ENCODE peak calls at places on chromosomes 3 and 15, in nine cellular contexts. X is bronchial epithelial cell, K is heart right ventricle, I is choroid plexus epithelial cell, D is HL-60, G is right lobe of liver, T is mucosa of descending colon, C is astrocyte of the spinal cord, Z is AG09309. B is an unnamed sample.

GRCh38 chr3:55729546-55729945 is 242.4 kb upstream of the WNT5A start:
- DNase-seq in X (no peak), K (no peak), I (no peak), D (no peak), G (no peak), T (no peak), C (no peak), Z (no peak), B (no peak)

GRCh38 chr15:67130166-67130565 is 64.8 kb downstream of the SMAD3 start:
- DNase-seq in X (no peak), K (no peak), I (no peak), D (no peak), G (no peak), T (no peak), C (no peak), Z (no peak), B (no peak)

GRCh38 chr15:78322724-78323395 is 17.3 kb upstream of the CRABP1 start:
- DNase-seq in X (no peak), K (no peak), I (no peak), D (no peak), G (no peak), T (no peak), C (no peak), Z (no peak), B (no peak)

GRCh38 chr15:42037650-42038049 is 16.8 kb upstream of the PLA2G4E start:
- DNase-seq in X (peak), K (no peak), I (no peak), D (no peak), G (no peak), T (peak), C (no peak), Z (no peak), B (no peak)

GRCh38 chr15:88467935-88468528 is 524 bp downstream of the MRPS11 start:
- DNase-seq in X (peak), K (no peak), I (peak), D (peak), G (no peak), T (no peak), C (peak), Z (no peak), B (peak)

GRCh38 chr15:75065851-75066509 is 42.6 kb downstream of the PPCDC start:
- DNase-seq in X (no peak), K (no peak), I (no peak), D (no peak), G (no peak), T (no peak), C (no peak), Z (no peak), B (no peak)

GRCh38 chr3:13662238-13662847 is 113.4 kb downstream of the FBLN2 start:
- DNase-seq in X (no peak), K (no peak), I (no peak), D (no peak), G (no peak), T (no peak), C (no peak), Z (no peak), B (no peak)

GRCh38 chr3:115804722-115805121 is 181.4 kb downstream of the GAP43 start:
- DNase-seq in X (peak), K (no peak), I (peak), D (no peak), G (no peak), T (no peak), C (peak), Z (peak), B (peak)

GRCh38 chr15:85062560-85062959 is 80.9 kb downstream of the PDE8A start:
- DNase-seq in X (no peak), K (no peak), I (no peak), D (no peak), G (no peak), T (no peak), C (no peak), Z (no peak), B (no peak)

GRCh38 chr15:78085928-78086327 is 6.4 kb upstream of the SH2D7 start:
- DNase-seq in X (no peak), K (no peak), I (peak), D (no peak), G (no peak), T (no peak), C (peak), Z (no peak), B (peak)

GRCh38 chr3:49277357-49277723 is 308 bp upstream of the C3orf62 start:
- DNase-seq in X (no peak), K (no peak), I (peak), D (no peak), G (no peak), T (no peak), C (no peak), Z (no peak), B (peak)

GRCh38 chr3:112124901-112125607 is 8.0 kb downstream of the GCSAM start:
- DNase-seq in X (no peak), K (no peak), I (no peak), D (no peak), G (no peak), T (no peak), C (no peak), Z (no peak), B (no peak)

GRCh38 chr3:9402410-9403228 is 5.2 kb downstream of the SETD5 start:
- DNase-seq in X (no peak), K (no peak), I (peak), D (no peak), G (peak), T (peak), C (peak), Z (no peak), B (no peak)

GRCh38 chr3:108879915-108880314 is 57.3 kb downstream of the TRAT1 start:
- DNase-seq in X (no peak), K (no peak), I (no peak), D (no peak), G (no peak), T (no peak), C (no peak), Z (no peak), B (no peak)

GRCh38 chr3:89578253-89578529 is 470.8 kb downstream of the EPHA3 start:
- DNase-seq in X (no peak), K (no peak), I (no peak), D (no peak), G (no peak), T (no peak), C (no peak), Z (no peak), B (no peak)

GRCh38 chr3:56137406-56137805 is 330.9 kb downstream of the ERC2 start:
- DNase-seq in X (no peak), K (no peak), I (peak), D (no peak), G (no peak), T (no peak), C (peak), Z (no peak), B (no peak)

GRCh38 chr3:15535757-15536156 is 14.3 kb upstream of the COLQ start:
- DNase-seq in X (peak), K (no peak), I (peak), D (no peak), G (no peak), T (no peak), C (no peak), Z (no peak), B (no peak)

GRCh38 chr3:73508330-73508954 is 116.3 kb downstream of the PDZRN3 start:
- DNase-seq in X (peak), K (no peak), I (peak), D (peak), G (peak), T (peak), C (peak), Z (no peak), B (peak)

GRCh38 chr3:195257454-195258448 is 13.2 kb downstream of the XXYLT1 start:
- DNase-seq in X (no peak), K (no peak), I (peak), D (no peak), G (peak), T (no peak), C (no peak), Z (no peak), B (no peak)

GRCh38 chr15:90099072-90099867 is 3.0 kb downstream of the IDH2 start:
- DNase-seq in X (no peak), K (no peak), I (no peak), D (no peak), G (no peak), T (no peak), C (no peak), Z (no peak), B (no peak)

GRCh38 chr3:189748046-189748445 is 116.9 kb downstream of the TP63 start:
- DNase-seq in X (peak), K (no peak), I (no peak), D (no peak), G (no peak), T (no peak), C (no peak), Z (no peak), B (no peak)

GRCh38 chr15:75945953-75946352 is 42.3 kb downstream of the FBXO22 start:
- DNase-seq in X (peak), K (no peak), I (peak), D (no peak), G (no peak), T (no peak), C (peak), Z (no peak), B (peak)

GRCh38 chr15:92650256-92650655 is 5.3 kb downstream of the FAM174B start:
- DNase-seq in X (no peak), K (no peak), I (peak), D (no peak), G (peak), T (no peak), C (peak), Z (no peak), B (no peak)

GRCh38 chr3:148992027-148992634 is 791 bp downstream of the GYG1 start:
- DNase-seq in X (peak), K (peak), I (peak), D (peak), G (peak), T (peak), C (peak), Z (no peak), B (peak)

GRCh38 chr3:107727102-107727501 is 204.3 kb downstream of the BBX start:
- DNase-seq in X (no peak), K (no peak), I (no peak), D (no peak), G (no peak), T (no peak), C (no peak), Z (no peak), B (no peak)

GRCh38 chr15:27272446-27272845 is 301.5 kb downstream of the GABRG3 start:
- DNase-seq in X (no peak), K (no peak), I (no peak), D (no peak), G (no peak), T (no peak), C (no peak), Z (no peak), B (no peak)

GRCh38 chr3:44596631-44597030 is 11.9 kb downstream of the ZNF660 start:
- DNase-seq in X (no peak), K (no peak), I (no peak), D (no peak), G (no peak), T (no peak), C (no peak), Z (peak), B (peak)

GRCh38 chr15:81480645-81481053 is 106.6 kb upstream of the TMC3 start:
- DNase-seq in X (peak), K (no peak), I (peak), D (peak), G (no peak), T (no peak), C (peak), Z (peak), B (peak)

GRCh38 chr15:88684345-88684744 is 45.5 kb downstream of the ISG20 start:
- DNase-seq in X (no peak), K (no peak), I (no peak), D (no peak), G (no peak), T (no peak), C (no peak), Z (no peak), B (no peak)

GRCh38 chr15:40964634-40965033 is 11.4 kb downstream of the CHAC1 start:
- DNase-seq in X (no peak), K (no peak), I (no peak), D (no peak), G (no peak), T (no peak), C (no peak), Z (no peak), B (no peak)
- TF ChIP-seq CTCF in X (no peak), K (no peak), I (no peak), D (no peak), G (no peak), T (no peak), C (no peak), Z (no peak), B (no peak)

GRCh38 chr3:2826453-2826852 is 283.7 kb downstream of the IL5RA start:
- DNase-seq in X (no peak), K (no peak), I (no peak), D (no peak), G (no peak), T (no peak), C (no peak), Z (no peak), B (no peak)
- H3K4me3 ChIP-seq in X (no peak), K (no peak), I (no peak), D (no peak), G (no peak), T (no peak), C (no peak), Z (no peak), B (no peak)

GRCh38 chr3:18082551-18083272 is 340.3 kb upstream of the TBC1D5 start:
- DNase-seq in X (no peak), K (no peak), I (no peak), D (no peak), G (no peak), T (no peak), C (no peak), Z (no peak), B (no peak)
- TF ChIP-seq CTCF in X (no peak), K (no peak), I (no peak), D (no peak), G (no peak), T (no peak), C (no peak), Z (no peak), B (no peak)

GRCh38 chr15:40098489-40099261 is 10.0 kb downstream of the BMF start:
- DNase-seq in X (peak), K (peak), I (peak), D (peak), G (peak), T (peak), C (peak), Z (peak), B (peak)
- H3K4me3 ChIP-seq in X (no peak), K (no peak), I (peak), D (no peak), G (no peak), T (no peak), C (no peak), Z (no peak), B (no peak)

B was measured in AG10803.